ENCODE peak calls at places on chromosomes 12 and 14, in five cellular contexts. D is hypothalamus; B is AG08395; Y is aorta; G is naive thymus-derived CD8-positive, alpha-beta T cell. N is an unnamed sample.

GRCh38 chr14:99093532-99094517 is 178.2 kb downstream of the BCL11B start:
- DNase-seq in B (no peak), G (no peak), Y (no peak), D (no peak), N (no peak)

GRCh38 chr14:92717571-92718042 is 30.8 kb downstream of the LGMN start:
- DNase-seq in D (no peak), Y (no peak), G (no peak), B (no peak), N (no peak)

GRCh38 chr12:65941388-65941787 is 117.1 kb downstream of the HMGA2 start:
- DNase-seq in Y (no peak), G (no peak), D (no peak), B (peak; percentile 67), N (no peak)

GRCh38 chr12:9673404-9674225 is 4.1 kb downstream of the CLEC2D start:
- DNase-seq in G (peak; percentile 40), Y (peak; percentile 78), B (peak; percentile 87), D (no peak), N (peak; percentile 8)

GRCh38 chr12:96274331-96274730 is 80.2 kb downstream of the ELK3 start:
- DNase-seq in D (no peak), B (peak; percentile 37), G (no peak), Y (no peak), N (no peak)

GRCh38 chr14:101495827-101496778 is 65.2 kb upstream of the DIO3 start:
- DNase-seq in D (no peak), G (no peak), Y (peak; percentile 43), B (no peak), N (peak; percentile 3)

GRCh38 chr12:5785601-5786000 is 159.5 kb downstream of the ANO2 start:
- DNase-seq in D (no peak), B (no peak), Y (no peak), G (no peak), N (no peak)

GRCh38 chr14:105485720-105486332 is 860 bp upstream of the CRIP1 start:
- DNase-seq in D (no peak), G (peak; percentile 48), Y (no peak), B (no peak), N (no peak)

GRCh38 chr14:51019089-51019488 is 74.8 kb upstream of the PYGL start:
- DNase-seq in D (no peak), Y (no peak), G (no peak), B (no peak), N (no peak)

GRCh38 chr12:120856980-120857379 is 47.2 kb downstream of the SPPL3 start:
- DNase-seq in G (no peak), D (no peak), B (peak; percentile 28), Y (no peak), N (no peak)

GRCh38 chr12:42299392-42300308 is 26.2 kb downstream of the ZCRB1 start:
- DNase-seq in Y (no peak), G (no peak), B (no peak), D (no peak), N (no peak)

GRCh38 chr12:26231930-26232329 is 36.6 kb downstream of the SSPN start:
- DNase-seq in B (no peak), Y (no peak), D (no peak), G (no peak), N (no peak)

GRCh38 chr12:67086116-67086515 is 183.0 kb upstream of the CAND1 start:
- DNase-seq in B (no peak), G (no peak), Y (no peak), D (no peak), N (no peak)

GRCh38 chr12:111597731-111598636 is 1.1 kb downstream of the ATXN2 start:
- DNase-seq in Y (peak; percentile 84), D (peak; percentile 41), B (peak; percentile 21), G (peak; percentile 4), N (peak; percentile 43)

GRCh38 chr12:62732861-62733427 is 202.0 kb downstream of the PPM1H start:
- DNase-seq in B (peak; percentile 74), G (no peak), Y (no peak), D (no peak), N (no peak)

GRCh38 chr14:67622675-67623074 is 3.0 kb downstream of the ARG2 start:
- DNase-seq in D (no peak), G (no peak), B (peak; percentile 79), Y (no peak), N (peak; percentile 44)

GRCh38 chr12:22700126-22700525 is 75.2 kb downstream of the ETNK1 start:
- DNase-seq in Y (no peak), B (peak; percentile 7), G (no peak), D (no peak), N (no peak)

GRCh38 chr12:31456562-31456961 is 130.6 kb upstream of the SINHCAF start:
- DNase-seq in D (no peak), Y (no peak), B (no peak), G (no peak), N (no peak)

GRCh38 chr12:2198088-2198501 is 145.3 kb downstream of the CACNA1C start:
- DNase-seq in G (no peak), Y (no peak), D (no peak), B (peak; percentile 31), N (peak; percentile 78)

GRCh38 chr14:84804498-84805294 is 725.2 kb upstream of the FLRT2 start:
- DNase-seq in G (no peak), D (no peak), Y (no peak), B (no peak), N (no peak)

GRCh38 chr12:49489720-49490119 is 49.1 kb upstream of the KCNH3 start:
- DNase-seq in G (no peak), Y (no peak), B (no peak), D (no peak), N (no peak)

GRCh38 chr12:43789941-43790340 is 16.2 kb downstream of the TWF1 start:
- DNase-seq in Y (no peak), G (no peak), B (no peak), D (no peak), N (no peak)

GRCh38 chr14:61461808-61462275 is 140.5 kb downstream of the PRKCH start:
- DNase-seq in D (no peak), B (peak; percentile 74), G (peak; percentile 34), Y (no peak), N (peak; percentile 89)

GRCh38 chr12:26396402-26396801 is 201.0 kb downstream of the SSPN start:
- DNase-seq in D (no peak), G (no peak), Y (no peak), B (no peak), N (no peak)